ENCODE peak calls at places on chromosomes 16 and 17, in four cellular contexts. O is CD8-positive, alpha-beta T cell; D is esophagus muscularis mucosa; W is GM12878. S is an unnamed sample. For H3K4me1, the result is how much of the 10 kb centered on the place peaks cover.

GRCh38 chr17:36105718-36106117 is 2.1 kb downstream of the CCL4 start:
- DNase-seq in W (no peak), O (no peak), D (no peak), S (no peak)

GRCh38 chr16:57038151-57038550 is 48.8 kb downstream of the NLRC5 start:
- DNase-seq in D (no peak), O (no peak), W (no peak), S (no peak)

GRCh38 chr17:44610871-44611270 is 45.4 kb upstream of the MEIOC start:
- DNase-seq in O (no peak), D (no peak), W (no peak), S (no peak)

GRCh38 chr16:58128721-58129096 is 472 bp downstream of the CFAP20 start:
- DNase-seq in W (no peak), D (no peak), O (no peak), S (no peak)

GRCh38 chr16:65116818-65117430 is 4.9 kb downstream of the CDH11 start:
- DNase-seq in W (no peak), D (no peak), O (no peak), S (no peak)

GRCh38 chr17:42038221-42038973 is 12.0 kb downstream of the C17orf113 start:
- DNase-seq in D (no peak), W (no peak), O (no peak), S (no peak)

GRCh38 chr16:56513972-56514371 is 5.9 kb downstream of the BBS2 start:
- DNase-seq in W (peak), D (no peak), O (peak), S (peak)

GRCh38 chr16:55703003-55704001 is 47.5 kb downstream of the SLC6A2 start:
- DNase-seq in D (no peak), O (no peak), W (no peak), S (peak)

GRCh38 chr17:10271004-10271620 is 72.7 kb upstream of the GAS7 start:
- DNase-seq in D (no peak), O (no peak), W (no peak), S (no peak)

GRCh38 chr17:2965621-2966275 is 97.7 kb downstream of the OR1D5 start:
- DNase-seq in D (peak), W (no peak), O (peak), S (peak)

GRCh38 chr17:45325810-45326209 is 9.0 kb upstream of the MAP3K14 start:
- DNase-seq in D (no peak), O (no peak), W (no peak), S (no peak)

GRCh38 chr16:2471016-2471652 is at the start of gene NTN3:
- DNase-seq in D (no peak), O (no peak), W (no peak), S (no peak)

GRCh38 chr16:75420987-75421819 is 12.1 kb downstream of the CFDP1 start:
- DNase-seq in O (no peak), D (peak), W (no peak), S (peak)

GRCh38 chr17:61463068-61463980 is 11.1 kb downstream of the TBX4 start:
- DNase-seq in W (no peak), O (no peak), D (no peak), S (no peak)
- TF ChIP-seq CTCF in W (no peak), O (no peak), D (no peak), S (peak)

GRCh38 chr17:64974750-64975317 is 55.6 kb upstream of the LRRC37A3 start:
- DNase-seq in O (no peak), D (no peak), W (no peak), S (peak)
- H3K4me1 ChIP-seq in O (under half), D (under half), W (under half), S (under half)

GRCh38 chr16:28192811-28193529 is 18.8 kb downstream of the XPO6 start:
- DNase-seq in W (no peak), D (no peak), O (peak), S (no peak)
- TF ChIP-seq CTCF in W (peak), D (no peak), O (peak), S (no peak)

GRCh38 chr17:50265690-50266306 is 8.5 kb upstream of the TMEM92 start:
- DNase-seq in D (no peak), O (no peak), W (no peak), S (no peak)
- H3K4me1 ChIP-seq in D (half or more), O (under half), W (under half), S (under half)

GRCh38 chr17:80832888-80833583 is 158.6 kb upstream of the CHMP6 start:
- DNase-seq in D (peak), W (peak), O (peak), S (peak)
- TF ChIP-seq CTCF in D (no peak), W (no peak), O (no peak), S (peak)

S was measured in foreskin keratinocyte.